ENCODE peak calls at places on chromosomes 3 and 15, in five cellular contexts. V is RWPE1; S is bronchial epithelial cell; B is CD4-positive, alpha-beta T cell; A is HFFc6. O is an unnamed sample.

GRCh38 chr3:164451083-164451910 is 627.0 kb downstream of the SI start:
- DNase-seq in V (no peak), B (no peak), S (no peak), A (no peak), O (no peak)

GRCh38 chr3:54902286-54902685 is 25.6 kb downstream of the LRTM1 start:
- DNase-seq in A (no peak), V (no peak), S (no peak), B (no peak), O (no peak)

GRCh38 chr3:21752749-21753347 is 1.8 kb upstream of the ZNF385D start:
- DNase-seq in A (peak; percentile 66), S (peak; percentile 71), B (no peak), V (no peak), O (no peak)

GRCh38 chr15:38054488-38054887 is 120.0 kb downstream of the TMCO5A start:
- DNase-seq in A (peak; percentile 73), B (no peak), V (peak; percentile 25), S (peak; percentile 61), O (no peak)

GRCh38 chr3:13498354-13499060 is 18.4 kb downstream of the HDAC11 start:
- DNase-seq in V (no peak), A (no peak), S (no peak), B (no peak), O (no peak)

GRCh38 chr3:171840831-171841619 is 2.1 kb upstream of the TMEM212 start:
- DNase-seq in S (no peak), B (no peak), A (no peak), V (no peak), O (peak; percentile 8)

GRCh38 chr15:78265752-78266224 is 1.4 kb downstream of the DNAJA4 start:
- DNase-seq in S (peak; percentile 93), B (no peak), V (peak; percentile 57), A (peak; percentile 87), O (no peak)

GRCh38 chr3:43096761-43097160 is 9.1 kb downstream of the POMGNT2 start:
- DNase-seq in V (no peak), B (no peak), A (no peak), S (no peak), O (no peak)

GRCh38 chr15:66749841-66750575 is 48.0 kb downstream of the SMAD6 start:
- DNase-seq in B (no peak), V (no peak), A (no peak), S (no peak), O (no peak)

GRCh38 chr3:39907981-39908380 is 98.6 kb downstream of the MYRIP start:
- DNase-seq in S (no peak), V (no peak), B (no peak), A (peak; percentile 11), O (peak; percentile 4)

GRCh38 chr3:99761415-99761981 is 56.2 kb upstream of the CMSS1 start:
- DNase-seq in S (no peak), B (no peak), V (no peak), A (no peak), O (no peak)

GRCh38 chr15:39053480-39053879 is 488.9 kb upstream of the RASGRP1 start:
- DNase-seq in S (no peak), B (no peak), V (no peak), A (no peak), O (no peak)

GRCh38 chr3:124592658-124593441 is 137.4 kb upstream of the UMPS start:
- DNase-seq in A (no peak), S (peak; percentile 94), B (no peak), V (peak; percentile 74), O (no peak)

GRCh38 chr15:35137175-35137574 is 52.1 kb upstream of the NANOGP8 start:
- DNase-seq in A (no peak), V (no peak), B (no peak), S (no peak), O (no peak)

GRCh38 chr15:59349715-59350420 is 22.8 kb downstream of the MYO1E start:
- DNase-seq in S (peak; percentile 99), A (peak; percentile 94), V (peak; percentile 96), B (no peak), O (no peak)

GRCh38 chr3:149752051-149752787 is at the start of gene COMMD2:
- DNase-seq in B (peak; percentile 58), A (peak; percentile 79), S (peak; percentile 88), V (peak; percentile 73), O (peak; percentile 75)
- TF ChIP-seq CTCF in B (peak; percentile 68), A (peak; percentile 75), S (peak; percentile 33), V (no peak), O (no peak)

GRCh38 chr3:34015204-34016142 is 217.0 kb downstream of the PDCD6IP start:
- DNase-seq in B (no peak), V (no peak), S (no peak), A (no peak), O (no peak)
- TF ChIP-seq CTCF in B (no peak), V (no peak), S (peak; percentile 31), A (peak; percentile 65), O (peak; percentile 17)

GRCh38 chr15:69380100-69380725 is 33.9 kb upstream of the KIF23 start:
- DNase-seq in B (no peak), S (no peak), A (no peak), V (no peak), O (no peak)
- TF ChIP-seq CTCF in B (no peak), S (peak; percentile 38), A (peak; percentile 36), V (no peak), O (no peak)

DNA sequence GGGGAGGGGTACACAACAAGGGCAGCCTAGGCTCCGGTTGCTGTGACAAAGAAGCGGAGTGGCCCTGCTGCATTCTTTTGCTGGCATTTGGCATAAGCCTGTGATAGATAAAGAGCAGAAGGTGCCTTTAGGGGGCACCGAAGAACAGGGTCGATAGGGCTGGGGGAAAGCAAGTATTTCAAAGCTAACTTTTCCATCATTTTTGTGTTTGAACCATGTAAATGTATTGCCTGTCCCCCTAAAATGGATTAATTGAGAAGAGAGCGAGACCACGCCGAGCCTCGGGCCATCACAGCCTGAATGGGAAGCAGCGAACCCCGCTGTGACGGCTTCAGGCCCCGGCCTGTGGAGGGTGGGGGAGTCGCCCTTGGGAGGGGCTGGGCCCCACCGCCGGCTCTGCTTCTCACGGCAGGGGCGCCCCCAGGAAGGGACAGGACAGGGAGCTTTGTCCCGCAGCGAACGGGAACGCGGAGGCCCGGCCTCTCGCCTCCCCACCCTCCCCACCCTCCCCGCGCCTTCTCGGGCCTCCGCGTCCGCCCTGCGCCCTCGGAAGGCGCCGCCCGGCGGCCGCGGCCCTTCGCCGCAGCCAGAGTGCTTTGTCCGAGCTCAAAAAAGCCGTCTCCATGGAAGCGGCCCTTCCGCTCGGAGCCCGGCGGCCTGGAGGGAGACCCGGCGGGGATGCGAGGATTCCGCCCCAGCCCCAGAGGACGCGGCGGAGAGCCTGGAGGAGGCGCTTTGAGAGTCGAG is 32.4 kb upstream of the ALDH1L1 start:
- DNase-seq in B (no peak), A (peak; percentile 38), S (peak; percentile 24), V (peak; percentile 31), O (peak; percentile 78)
- TF ChIP-seq CTCF in B (no peak), A (peak; percentile 73), S (peak; percentile 61), V (peak; percentile 72), O (peak; percentile 40)

O was measured in nephron progenitor cell.